ENCODE peak calls at places on chromosomes 7 and 10, in eight cellular contexts. S, E, F, Y, G, I, N and R are unnamed samples.

GRCh38 chr10:122298598-122299301 is 27.7 kb downstream of the BTBD16 start:
- DNase-seq in G (peak; percentile 80), N (peak; percentile 83), I (peak; percentile 72), Y (peak; percentile 69), E (peak; percentile 81), F (peak; percentile 57), S (peak; percentile 61), R (peak; percentile 80)

GRCh38 chr10:27525819-27526218 is 21.7 kb downstream of the RAB18 start:
- DNase-seq in I (peak; percentile 47), S (no peak), F (peak; percentile 52), E (no peak), Y (no peak), G (peak; percentile 83), N (no peak), R (no peak)

GRCh38 chr10:90804354-90804753 is 53.5 kb downstream of the HTR7 start:
- DNase-seq in F (no peak), Y (no peak), E (no peak), N (no peak), G (no peak), I (no peak), S (no peak), R (no peak)

GRCh38 chr7:73668103-73668937 is 689 bp downstream of the VPS37D start:
- DNase-seq in S (no peak), G (no peak), I (no peak), N (peak; percentile 16), Y (no peak), F (no peak), E (no peak), R (peak; percentile 66)

GRCh38 chr7:99083068-99083651 is 60.7 kb downstream of the SMURF1 start:
- DNase-seq in I (peak; percentile 26), N (no peak), Y (no peak), S (no peak), F (no peak), E (no peak), G (peak; percentile 46), R (no peak)

GRCh38 chr10:120735773-120736371 is 115.3 kb upstream of the WDR11 start:
- DNase-seq in S (no peak), Y (no peak), F (no peak), N (no peak), I (peak; percentile 12), E (no peak), G (peak; percentile 13), R (no peak)

GRCh38 chr10:70722820-70723424 is 50.6 kb downstream of the ADAMTS14 start:
- DNase-seq in F (no peak), Y (no peak), G (peak; percentile 66), N (no peak), E (no peak), S (no peak), I (peak; percentile 53), R (no peak)

GRCh38 chr7:94761451-94761850 is 105.5 kb upstream of the SGCE start:
- DNase-seq in S (no peak), I (no peak), Y (no peak), G (no peak), E (no peak), F (no peak), N (no peak), R (no peak)

GRCh38 chr10:120938822-120939221 is 87.7 kb downstream of the WDR11 start:
- DNase-seq in Y (no peak), N (no peak), I (no peak), S (no peak), F (no peak), E (no peak), G (no peak), R (no peak)

GRCh38 chr10:124323145-124323725 is 95.5 kb downstream of the OAT start:
- DNase-seq in I (no peak), Y (no peak), E (no peak), S (no peak), F (no peak), N (no peak), G (peak; percentile 60), R (no peak)

GRCh38 chr10:51014680-51015425 is 59.4 kb upstream of the PRKG1 start:
- DNase-seq in E (no peak), I (peak; percentile 61), N (no peak), Y (no peak), G (peak; percentile 73), S (no peak), F (no peak), R (no peak)

GRCh38 chr10:18140149-18140956 is at the start of gene CACNB2:
- DNase-seq in Y (peak; percentile 55), G (peak; percentile 69), F (no peak), E (peak; percentile 4), N (peak; percentile 85), I (peak; percentile 51), S (no peak), R (peak; percentile 65)

GRCh38 chr10:50991496-50992355 is 82.6 kb upstream of the PRKG1 start:
- DNase-seq in F (no peak), Y (peak; percentile 22), I (peak; percentile 67), G (peak; percentile 84), E (no peak), S (peak; percentile 10), N (peak; percentile 65), R (peak; percentile 34)

GRCh38 chr7:136134503-136134902 is 157.3 kb upstream of the MTPN start:
- DNase-seq in G (peak; percentile 19), I (peak; percentile 44), Y (no peak), N (no peak), F (no peak), S (no peak), E (no peak), R (no peak)

GRCh38 chr7:519974-520458 is 370 bp upstream of the PDGFA start:
- DNase-seq in N (peak; percentile 75), I (peak; percentile 36), Y (peak; percentile 57), G (peak; percentile 45), F (no peak), S (peak; percentile 80), E (peak; percentile 27), R (peak; percentile 65)
- TF ChIP-seq CTCF in N (peak; percentile 38), I (peak; percentile 23), Y (no peak), G (no peak), F (no peak), S (no peak), E (peak; percentile 28), R (peak; percentile 15)

GRCh38 chr7:783556-784490 is 48.5 kb upstream of the SUN1 start:
- DNase-seq in N (no peak), I (no peak), G (no peak), S (no peak), F (no peak), Y (no peak), E (no peak), R (no peak)

GRCh38 chr7:787332-788240 is 44.7 kb upstream of the SUN1 start:
- DNase-seq in F (no peak), S (no peak), E (no peak), Y (no peak), G (no peak), N (no peak), I (no peak), R (no peak)

GRCh38 chr7:785416-785815 is 46.9 kb upstream of the SUN1 start:
- DNase-seq in N (no peak), F (no peak), Y (no peak), S (no peak), E (no peak), I (no peak), G (no peak), R (no peak)

GRCh38 chr7:784971-785370 is 47.3 kb upstream of the SUN1 start:
- DNase-seq in I (no peak), E (no peak), N (no peak), G (no peak), F (no peak), Y (no peak), S (no peak), R (no peak)

GRCh38 chr7:786472-787255 is 45.6 kb upstream of the SUN1 start:
- DNase-seq in E (peak; percentile 77), I (peak; percentile 51), Y (peak; percentile 85), N (peak; percentile 78), S (peak; percentile 89), F (no peak), G (peak; percentile 63), R (peak; percentile 83)
- TF ChIP-seq CTCF in E (peak; percentile 83), I (peak; percentile 86), Y (peak; percentile 75), N (peak; percentile 77), S (peak; percentile 94), F (peak; percentile 88), G (peak; percentile 94), R (peak; percentile 75)

GRCh38 chr10:113456741-113457140 is 96.1 kb upstream of the HABP2 start:
- DNase-seq in N (no peak), I (no peak), Y (no peak), S (no peak), E (no peak), G (no peak), F (no peak), R (no peak)

GRCh38 chr10:113453351-113453750 is 99.5 kb upstream of the HABP2 start:
- DNase-seq in I (no peak), S (no peak), Y (no peak), N (no peak), E (no peak), G (no peak), F (no peak), R (no peak)

GRCh38 chr10:113457408-113457807 is 95.4 kb upstream of the HABP2 start:
- DNase-seq in F (no peak), Y (no peak), G (no peak), S (no peak), E (no peak), I (no peak), N (no peak), R (no peak)

GRCh38 chr10:113452146-113452545 is 100.7 kb upstream of the HABP2 start:
- DNase-seq in E (no peak), F (no peak), Y (no peak), N (no peak), S (no peak), I (no peak), G (no peak), R (no peak)

DNA sequence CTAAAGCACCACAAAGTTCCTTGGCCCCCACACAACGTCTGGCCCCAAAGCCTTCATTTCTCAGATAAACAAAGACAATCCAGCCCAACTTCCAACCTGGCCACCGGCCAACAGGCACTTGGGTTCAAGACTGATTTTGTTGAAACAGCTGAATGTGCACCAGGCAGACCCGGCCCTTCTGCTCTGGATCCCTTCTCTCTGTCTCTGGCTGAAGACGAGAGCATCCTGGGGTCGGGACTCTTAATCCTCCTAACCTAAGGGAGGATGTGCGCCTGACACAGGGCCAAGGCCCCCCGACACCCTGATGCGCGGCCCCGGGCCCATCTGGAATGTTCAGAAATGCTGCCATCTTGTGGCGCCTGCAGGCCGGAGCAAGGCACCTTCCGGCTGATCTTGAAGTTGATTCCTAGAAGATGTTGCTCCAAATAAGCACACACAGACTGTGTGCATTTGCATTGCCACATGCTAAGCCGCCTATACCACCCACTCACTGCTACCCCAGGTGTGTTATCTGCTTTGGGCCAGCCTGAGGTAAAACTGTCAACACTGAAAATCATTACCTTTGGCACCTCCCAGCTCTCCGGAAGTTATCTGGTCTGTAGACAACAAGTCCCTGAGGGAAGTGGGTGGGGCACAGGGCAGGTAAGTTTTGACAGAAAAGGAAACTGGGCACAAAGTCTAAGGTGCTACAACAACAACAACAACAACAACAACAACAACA is 98.4 kb upstream of the HABP2 start:
- DNase-seq in E (peak; percentile 45), N (peak; percentile 75), Y (peak; percentile 59), S (peak; percentile 35), G (peak; percentile 34), F (no peak), I (peak; percentile 12), R (peak; percentile 59)
- TF ChIP-seq CTCF in E (peak; percentile 59), N (peak; percentile 67), Y (peak; percentile 70), S (peak; percentile 57), G (peak; percentile 66), F (peak; percentile 79), I (peak; percentile 52), R (peak; percentile 61)

DNA sequence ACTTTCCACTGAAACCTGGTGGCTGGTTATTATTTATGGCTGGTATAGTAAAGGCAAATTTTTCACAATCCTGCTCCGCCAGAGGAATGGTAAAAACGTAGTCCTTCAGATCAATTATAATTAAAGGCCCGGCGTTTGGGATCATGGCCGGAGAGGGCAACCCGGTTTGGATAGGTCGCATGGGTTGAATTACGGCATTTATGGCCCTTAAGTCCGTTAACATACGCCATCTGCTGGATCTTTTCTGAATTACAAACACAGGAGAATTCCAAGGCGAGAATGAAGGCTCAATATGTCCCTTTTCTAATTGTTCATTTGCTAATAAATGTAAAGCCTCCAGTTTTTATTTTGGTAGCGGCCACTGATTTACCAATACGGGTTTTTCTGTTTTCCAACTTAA is 11.3 kb upstream of the TAS2R3 start:
- DNase-seq in G (peak; percentile 3), S (no peak), E (no peak), Y (no peak), I (no peak), F (no peak), N (no peak), R (no peak)
- TF ChIP-seq CTCF in G (no peak), S (no peak), E (peak; percentile 78), Y (peak; percentile 65), I (peak; percentile 6), F (peak; percentile 33), N (no peak), R (peak; percentile 69)